ENCODE peak calls at places on chromosome 20, in four cellular contexts. O, V, Z and L are unnamed samples.

GRCh38 chr20:43988867-43989266 is 74.2 kb downstream of the TOX2 start:
- DNase-seq in Z (no peak), O (no peak), V (peak), L (no peak)

GRCh38 chr20:45378191-45378590 is at the start of gene TP53TG5:
- DNase-seq in V (no peak), O (peak), Z (no peak), L (no peak)

GRCh38 chr20:55586626-55587025 is 418.7 kb downstream of the CBLN4 start:
- DNase-seq in Z (no peak), V (no peak), O (peak), L (no peak)

GRCh38 chr20:36051318-36052116 is 83.1 kb downstream of the CNBD2 start:
- DNase-seq in O (no peak), V (no peak), Z (no peak), L (no peak)

GRCh38 chr20:4962257-4962855 is 39.0 kb downstream of the SLC23A2 start:
- DNase-seq in O (no peak), Z (no peak), V (no peak), L (no peak)

GRCh38 chr20:17556842-17557674 is 12.8 kb upstream of the DSTN start:
- DNase-seq in V (no peak), Z (peak), O (no peak), L (peak)

GRCh38 chr20:56636701-56637100 is 7.6 kb downstream of the TFAP2C start:
- DNase-seq in V (no peak), Z (peak), O (no peak), L (no peak)

GRCh38 chr20:8837396-8837795 is 231.5 kb upstream of the PLCB4 start:
- DNase-seq in O (no peak), Z (peak), V (peak), L (no peak)

GRCh38 chr20:57657537-57658446 is 37.6 kb upstream of the ZBP1 start:
- DNase-seq in V (no peak), O (no peak), Z (no peak), L (no peak)

GRCh38 chr20:6698056-6698455 is 69.4 kb upstream of the BMP2 start:
- DNase-seq in Z (peak), V (no peak), O (peak), L (peak)

GRCh38 chr20:2379511-2380229 is 1.0 kb upstream of the TGM6 start:
- DNase-seq in Z (no peak), V (no peak), O (no peak), L (no peak)

GRCh38 chr20:44660506-44660905 is 9.0 kb upstream of the ADA start:
- DNase-seq in V (no peak), O (no peak), Z (no peak), L (no peak)

GRCh38 chr20:20734475-20734948 is 22.1 kb upstream of the RALGAPA2 start:
- DNase-seq in O (peak), V (no peak), Z (no peak), L (no peak)

GRCh38 chr20:47493175-47493953 is 8.3 kb upstream of the NCOA3 start:
- DNase-seq in O (no peak), Z (peak), V (peak), L (peak)

GRCh38 chr20:64101731-64102621 is 5.4 kb downstream of the NPBWR2 start:
- DNase-seq in O (peak), V (no peak), Z (peak), L (peak)
- TF ChIP-seq EZH2 in O (no peak), V (peak), Z (no peak), L (no peak)

DNA sequence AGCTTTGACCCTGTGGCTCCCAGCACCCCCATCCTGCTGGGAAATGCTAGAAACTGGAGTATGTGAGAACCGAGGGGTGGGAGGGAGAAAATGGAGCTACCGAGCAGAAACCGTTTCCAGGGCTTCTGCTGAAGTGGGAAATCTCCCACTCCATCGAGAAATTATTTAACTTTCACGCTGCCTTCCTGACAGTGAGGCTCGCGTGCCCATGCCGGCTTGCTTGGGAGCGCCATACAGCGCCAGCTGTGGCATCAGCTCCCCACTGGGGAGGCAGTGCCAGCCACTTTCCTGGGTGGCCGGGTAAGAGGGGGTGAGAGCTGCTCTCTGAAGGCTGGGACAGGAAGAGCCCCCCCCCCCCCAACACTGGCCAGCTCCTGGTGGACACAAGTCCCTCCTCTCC is 268.9 kb downstream of the TAF4 start:
- DNase-seq in V (no peak), Z (no peak), O (no peak), L (no peak)
- H3K4me3 ChIP-seq in V (no peak), Z (no peak), O (no peak), L (no peak)

DNA sequence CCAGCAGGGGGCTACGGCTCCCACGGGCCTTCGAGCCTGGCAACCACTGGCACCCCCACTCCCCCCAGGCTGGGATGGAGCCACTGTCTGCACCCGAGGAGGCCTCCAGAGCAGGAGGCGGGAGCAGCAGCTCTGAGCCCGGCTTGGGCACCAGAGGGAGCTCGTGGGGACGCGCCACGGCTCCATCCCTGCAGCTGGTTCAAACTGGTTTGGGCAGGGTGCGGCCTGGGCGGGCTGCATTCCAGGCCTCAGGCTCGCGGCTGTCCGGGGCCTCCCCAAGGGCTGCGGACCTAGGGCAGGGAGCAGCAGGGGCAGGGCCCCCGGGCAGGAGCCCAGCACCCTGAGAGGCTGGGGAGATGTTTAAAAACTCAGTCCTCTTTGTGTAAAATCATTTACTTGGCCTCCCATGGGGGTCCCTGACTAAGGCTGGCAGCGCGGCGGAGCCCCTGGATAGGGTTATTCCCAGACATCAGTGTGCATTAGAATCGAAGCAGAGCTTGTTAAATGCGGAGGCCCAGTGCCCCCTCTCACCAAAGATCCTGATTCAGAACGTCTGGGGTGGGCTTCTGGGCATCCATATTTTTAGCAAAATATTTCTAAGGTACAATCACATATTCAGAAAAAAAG is 4.1 kb upstream of the BCAS4 start:
- DNase-seq in O (peak), V (peak), Z (peak), L (peak)
- H2AFZ ChIP-seq in O (peak), V (peak), Z (peak), L (peak)

GRCh38 chr20:40690836-40691565 is 2.0 kb upstream of the MAFB start:
- DNase-seq in Z (no peak), V (no peak), O (peak), L (no peak)
- TF ChIP-seq EZH2 in Z (no peak), V (peak), O (peak), L (peak)